ENCODE peak calls at places on chromosomes 11 and 22, in ten cellular contexts. U, E, Q, Z, O, H, N, K, R and M are unnamed samples.

GRCh38 chr22:46280999-46281623 is 13.3 kb downstream of the TTC38 start:
- DNase-seq in U (peak; percentile 42), E (peak; percentile 63), Q (no peak), Z (no peak), O (peak; percentile 72), H (no peak), N (no peak), K (no peak), R (no peak), M (peak; percentile 46)

GRCh38 chr11:101354801-101355200 is 225.2 kb upstream of the PGR start:
- DNase-seq in U (no peak), E (no peak), Q (no peak), Z (no peak), O (no peak), H (no peak), N (no peak), K (no peak), R (no peak), M (no peak)

GRCh38 chr11:86459002-86459385 is 84.3 kb downstream of the CCDC81 start:
- DNase-seq in U (no peak), E (no peak), Q (no peak), Z (no peak), O (no peak), H (no peak), N (no peak), K (no peak), R (no peak), M (no peak)

GRCh38 chr11:9906043-9906791 is 242.3 kb downstream of the SWAP70 start:
- DNase-seq in U (no peak), E (no peak), Q (no peak), Z (no peak), O (no peak), H (no peak), N (peak; percentile 93), K (peak; percentile 79), R (no peak), M (no peak)

GRCh38 chr11:27239305-27239942 is 123.6 kb downstream of the CCDC34 start:
- DNase-seq in U (no peak), E (no peak), Q (no peak), Z (peak; percentile 21), O (peak; percentile 36), H (no peak), N (no peak), K (no peak), R (no peak), M (no peak)

GRCh38 chr11:14386895-14387480 is 28.0 kb upstream of the RRAS2 start:
- DNase-seq in U (no peak), E (no peak), Q (no peak), Z (peak; percentile 22), O (peak; percentile 45), H (no peak), N (peak; percentile 98), K (peak; percentile 83), R (peak; percentile 50), M (peak; percentile 21)

GRCh38 chr11:103958475-103959215 is 77.8 kb upstream of the DDI1 start:
- DNase-seq in U (no peak), E (no peak), Q (no peak), Z (no peak), O (no peak), H (no peak), N (no peak), K (no peak), R (no peak), M (no peak)

GRCh38 chr11:10973416-10973815 is 115.6 kb upstream of the ZBED5 start:
- DNase-seq in U (no peak), E (no peak), Q (no peak), Z (no peak), O (no peak), H (no peak), N (no peak), K (no peak), R (no peak), M (no peak)

DNA sequence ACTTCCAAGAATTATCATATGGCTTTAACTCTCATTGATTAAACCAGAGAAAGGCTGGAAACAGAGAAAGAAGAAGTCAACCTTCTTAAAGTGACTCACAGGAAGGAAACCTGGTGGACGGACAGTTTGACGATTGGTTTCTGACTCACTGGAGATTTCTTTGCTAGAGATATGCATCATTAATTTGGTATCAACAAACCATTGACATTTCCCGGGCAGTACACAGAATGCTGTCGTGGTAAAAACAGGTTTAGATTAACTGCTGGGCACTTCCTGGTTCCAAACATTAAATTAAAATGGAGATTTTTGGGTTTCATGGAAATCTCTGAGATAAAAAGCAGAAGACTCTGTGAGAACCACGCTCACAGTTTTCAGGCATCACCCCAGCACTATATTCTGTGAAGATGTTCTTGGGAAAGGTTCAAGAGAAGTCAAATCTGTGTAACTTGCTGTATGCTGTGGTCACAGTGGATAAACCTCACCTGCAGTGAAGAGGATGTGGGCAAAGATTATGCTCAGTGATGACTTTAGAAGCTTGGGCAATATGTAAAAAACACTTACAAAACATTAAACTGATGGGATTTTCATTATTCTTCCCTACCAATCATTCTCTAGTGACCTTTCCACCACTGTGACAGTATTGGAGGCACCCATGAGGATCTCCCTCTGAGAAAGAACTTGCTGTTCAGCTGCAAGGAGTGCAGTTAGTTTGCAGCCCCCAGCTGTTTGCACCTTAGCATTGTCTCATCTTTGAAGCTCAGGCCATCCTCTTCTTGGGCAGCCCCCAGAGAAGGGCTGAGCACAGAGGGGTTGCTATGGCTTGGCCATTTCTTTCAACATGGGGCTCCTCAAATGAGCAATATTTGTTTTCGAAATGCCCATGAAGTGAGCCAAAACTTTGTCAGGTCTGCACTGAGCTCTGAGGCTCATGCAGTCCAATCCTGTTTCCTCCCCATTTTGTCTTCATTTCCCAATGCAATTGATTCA is 61.0 kb upstream of the CD44 start:
- DNase-seq in U (no peak), E (no peak), Q (no peak), Z (no peak), O (no peak), H (no peak), N (peak; percentile 82), K (peak; percentile 87), R (no peak), M (no peak)
- H3K4me3 ChIP-seq in U (no peak overlapping the region), E (no peak overlapping the region), Q (no peak overlapping the region), Z (no peak overlapping the region), O (no peak overlapping the region), H (no peak overlapping the region), N (no peak overlapping the region), K (no peak overlapping the region), R (no peak overlapping the region), M (no peak overlapping the region)

DNA sequence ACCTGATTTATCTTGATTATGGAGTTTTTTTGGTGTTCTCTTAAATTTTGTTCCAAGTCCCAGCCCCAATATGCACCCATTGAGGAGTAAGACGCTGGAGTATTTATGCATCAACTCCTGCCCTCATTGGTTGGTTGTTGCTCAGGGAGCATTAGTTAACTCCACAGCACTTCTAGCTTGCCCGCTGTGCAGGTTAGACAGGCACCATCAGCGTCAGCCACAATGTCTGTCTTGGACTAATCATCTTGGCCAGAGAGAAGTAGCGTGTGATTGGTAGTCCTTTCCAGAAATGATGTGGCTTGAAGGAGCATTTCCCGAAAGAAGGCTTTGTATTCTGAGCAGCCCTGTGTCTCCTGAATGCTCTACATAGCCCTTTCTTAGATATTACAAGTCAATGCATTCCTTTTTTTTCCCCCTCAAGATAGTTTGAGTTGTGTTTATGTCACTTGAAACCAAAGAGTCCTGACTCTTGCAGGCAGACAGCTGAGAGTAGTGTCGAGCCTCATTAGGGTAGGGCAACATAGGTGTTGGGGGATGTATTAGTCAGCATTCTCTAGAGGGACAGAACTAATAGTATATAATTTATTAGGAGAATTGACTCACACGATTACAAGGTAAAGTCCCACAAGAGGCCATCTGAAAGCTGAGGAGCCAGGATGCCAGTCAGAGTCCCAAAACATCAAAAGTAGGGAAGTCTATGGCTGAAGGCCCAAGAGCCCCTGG is 94.6 kb upstream of the RCN1 start:
- DNase-seq in U (no peak), E (no peak), Q (no peak), Z (no peak), O (no peak), H (no peak), N (no peak), K (no peak), R (no peak), M (no peak)
- H3K4me3 ChIP-seq in U (no peak overlapping the region), E (no peak overlapping the region), Q (no peak overlapping the region), Z (no peak overlapping the region), O (no peak overlapping the region), H (no peak overlapping the region), N (no peak overlapping the region), K (no peak overlapping the region), R (no peak overlapping the region), M (no peak overlapping the region)

DNA sequence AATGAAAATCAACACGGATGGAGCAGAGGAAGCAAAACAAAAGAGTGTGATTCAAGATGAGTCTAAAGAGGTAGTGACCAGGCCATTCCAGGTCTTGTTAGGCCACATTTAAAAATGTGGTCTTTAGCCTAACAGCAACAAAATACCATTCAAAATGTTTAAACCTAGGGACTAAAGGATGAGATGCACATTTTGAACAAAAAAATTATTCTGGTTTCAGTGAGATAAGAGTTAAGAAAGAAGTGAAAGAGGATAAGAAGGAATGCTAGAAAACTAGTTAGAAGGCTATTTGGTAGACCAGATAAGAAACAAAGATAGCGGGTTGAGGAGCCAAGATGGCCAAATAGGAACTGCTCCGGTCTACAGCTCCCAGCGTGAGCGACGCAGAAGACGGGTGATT is 85.2 kb downstream of the CWF19L2 start:
- DNase-seq in U (no peak), E (no peak), Q (no peak), Z (no peak), O (no peak), H (no peak), N (no peak), K (no peak), R (no peak), M (no peak)
- H3K4me3 ChIP-seq in U (no peak overlapping the region), E (no peak overlapping the region), Q (no peak overlapping the region), Z (no peak overlapping the region), O (no peak overlapping the region), H (no peak overlapping the region), N (no peak overlapping the region), K (no peak overlapping the region), R (no peak overlapping the region), M (no peak overlapping the region)

GRCh38 chr11:122305018-122305417 is 189.0 kb upstream of the BLID start:
- DNase-seq in U (no peak), E (no peak), Q (no peak), Z (no peak), O (no peak), H (no peak), N (no peak), K (no peak), R (no peak), M (no peak)

GRCh38 chr11:122308286-122308685 is 192.3 kb upstream of the BLID start:
- DNase-seq in U (no peak), E (no peak), Q (no peak), Z (no peak), O (no peak), H (no peak), N (no peak), K (no peak), R (no peak), M (no peak)

GRCh38 chr11:122305426-122305825 is 189.4 kb upstream of the BLID start:
- DNase-seq in U (no peak), E (no peak), Q (no peak), Z (no peak), O (no peak), H (no peak), N (no peak), K (no peak), R (no peak), M (no peak)

GRCh38 chr11:122307480-122308085 is 191.6 kb upstream of the BLID start:
- DNase-seq in U (no peak), E (no peak), Q (no peak), Z (no peak), O (no peak), H (no peak), N (no peak), K (no peak), R (no peak), M (no peak)

DNA sequence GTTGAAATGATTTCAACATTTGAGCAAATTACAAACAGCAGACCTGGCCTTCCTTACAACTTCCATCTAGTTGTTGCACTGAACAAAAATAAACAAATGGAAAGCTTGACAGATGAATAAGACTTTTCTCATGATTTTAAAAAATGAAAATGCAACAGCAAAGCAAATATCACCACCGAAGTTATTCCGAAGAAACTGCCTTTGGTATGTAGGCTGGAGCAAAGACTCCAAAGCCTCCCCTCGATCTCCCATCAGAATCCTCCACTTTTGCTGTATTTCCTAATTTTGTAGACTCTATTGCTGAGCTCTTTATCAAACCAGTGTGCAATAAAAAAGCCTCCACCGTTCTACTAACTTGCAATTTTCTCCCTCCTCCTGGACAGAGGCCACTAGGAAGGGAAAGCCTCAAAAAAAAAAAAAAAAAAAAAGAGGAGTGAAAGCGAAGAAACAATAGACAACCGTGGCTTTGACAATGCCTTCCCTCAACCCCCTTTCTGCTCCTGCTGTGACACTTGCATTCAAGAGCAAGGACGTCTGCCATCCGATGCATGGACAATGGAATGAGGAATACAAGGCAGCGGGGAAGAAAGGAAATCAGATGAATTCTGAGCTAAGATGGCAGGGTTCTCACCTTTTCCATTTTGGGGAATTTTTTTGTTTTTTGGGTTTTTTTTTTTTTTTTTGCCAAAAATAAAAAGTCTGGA is 190.9 kb upstream of the BLID start:
- DNase-seq in U (no peak), E (no peak), Q (no peak), Z (no peak), O (no peak), H (no peak), N (no peak), K (no peak), R (no peak), M (no peak)
- H3K4me3 ChIP-seq in U (no peak overlapping the region), E (no peak overlapping the region), Q (no peak overlapping the region), Z (no peak overlapping the region), O (no peak overlapping the region), H (no peak overlapping the region), N (no peak overlapping the region), K (no peak overlapping the region), R (no peak overlapping the region), M (no peak overlapping the region)